ENCODE peak calls at places on chromosomes 3 and 15, in six cellular contexts. W, E, F, Z, T and M are unnamed samples.

GRCh38 chr15:71800835-71801745 is 9.3 kb upstream of the NR2E3 start:
- DNase-seq in W (peak; percentile 47), F (no peak), T (peak; percentile 72), E (peak; percentile 77), Z (peak; percentile 52), M (peak; percentile 29)

GRCh38 chr3:4472312-4472711 is 5.2 kb upstream of the SUMF1 start:
- DNase-seq in Z (no peak), E (no peak), W (no peak), F (no peak), T (no peak), M (no peak)

GRCh38 chr15:22979069-22979698 is 984 bp downstream of the CYFIP1 start:
- DNase-seq in Z (peak; percentile 51), F (no peak), W (peak; percentile 36), T (peak; percentile 67), E (peak; percentile 69), M (no peak)

GRCh38 chr3:186783731-186784515 is 546 bp downstream of the EIF4A2 start:
- DNase-seq in T (peak; percentile 81), E (peak; percentile 66), F (no peak), Z (peak; percentile 86), W (peak; percentile 46), M (peak; percentile 80)

GRCh38 chr3:60514866-60515265 is 736.4 kb downstream of the FHIT start:
- DNase-seq in E (no peak), F (no peak), T (no peak), W (no peak), Z (no peak), M (no peak)

GRCh38 chr15:60713096-60714084 is 234.4 kb upstream of the ICE2 start:
- DNase-seq in F (no peak), T (no peak), Z (no peak), E (no peak), W (no peak), M (no peak)

GRCh38 chr3:123289336-123290106 is 87.8 kb downstream of the SEC22A start:
- DNase-seq in Z (no peak), E (no peak), W (no peak), T (peak; percentile 7), F (no peak), M (no peak)

GRCh38 chr3:45677841-45678240 is 11.4 kb upstream of the SACM1L start:
- DNase-seq in W (no peak), T (no peak), F (no peak), Z (no peak), E (no peak), M (no peak)

GRCh38 chr15:61671736-61672135 is 388.5 kb downstream of the VPS13C start:
- DNase-seq in Z (no peak), F (no peak), T (no peak), W (no peak), E (no peak), M (no peak)

GRCh38 chr3:188938999-188939398 is 232.8 kb upstream of the TPRG1 start:
- DNase-seq in F (no peak), Z (no peak), W (no peak), E (no peak), T (no peak), M (no peak)
- H3K27ac ChIP-seq in F (no peak overlapping the region), Z (no peak overlapping the region), W (no peak overlapping the region), E (no peak overlapping the region), T (no peak overlapping the region), M (no peak overlapping the region)

GRCh38 chr15:48976444-48977088 is 12.8 kb upstream of the SHC4 start:
- DNase-seq in E (no peak), Z (no peak), W (peak; percentile 45), T (no peak), F (no peak), M (no peak)
- H3K4me3 ChIP-seq in E (peak overlapping the region; percentile 52), Z (no peak overlapping the region), W (peak overlapping the region; percentile 80), T (no peak overlapping the region), F (no peak overlapping the region), M (no peak overlapping the region)

GRCh38 chr3:63048927-63049326 is 173.7 kb upstream of the CADPS start:
- DNase-seq in E (no peak), W (no peak), F (no peak), T (no peak), Z (no peak), M (no peak)

GRCh38 chr3:63050548-63050947 is 175.3 kb upstream of the CADPS start:
- DNase-seq in W (no peak), F (no peak), Z (no peak), E (no peak), T (no peak), M (no peak)

GRCh38 chr3:63047068-63047467 is 171.9 kb upstream of the CADPS start:
- DNase-seq in W (no peak), T (no peak), Z (no peak), F (no peak), E (no peak), M (no peak)

GRCh38 chr3:63048365-63048764 is 173.1 kb upstream of the CADPS start:
- DNase-seq in Z (no peak), T (no peak), F (no peak), E (no peak), W (no peak), M (no peak)

GRCh38 chr3:63051920-63052319 is 176.7 kb upstream of the CADPS start:
- DNase-seq in T (no peak), E (no peak), W (no peak), Z (no peak), F (no peak), M (no peak)
- TF ChIP-seq GABPA in T (no peak), E (no peak), W (no peak), Z (no peak), F (no peak), M (no peak)

DNA sequence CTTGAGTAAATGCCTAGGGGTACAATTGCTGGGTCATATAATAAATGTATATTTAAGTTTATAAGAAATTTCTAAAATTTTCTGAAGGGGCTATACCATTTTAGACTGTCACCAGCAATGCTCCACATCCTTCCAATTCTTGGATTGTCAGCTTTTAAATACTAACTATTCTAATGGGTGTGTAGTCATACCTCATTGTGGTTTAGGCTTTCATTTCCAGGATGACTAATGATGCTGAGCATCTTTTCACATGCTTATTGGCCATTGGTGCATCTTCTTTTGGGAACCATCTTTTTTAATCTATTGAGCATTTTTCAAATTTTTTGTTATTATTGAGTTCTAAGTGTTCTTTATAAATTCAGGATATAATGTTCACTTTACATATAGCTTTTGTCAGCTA is 52.5 kb upstream of the CORO2B start:
- DNase-seq in F (no peak), E (no peak), Z (no peak), W (no peak), T (no peak), M (no peak)
- H3K27ac ChIP-seq in F (no peak overlapping the region), E (no peak overlapping the region), Z (no peak overlapping the region), W (no peak overlapping the region), T (no peak overlapping the region), M (no peak overlapping the region)

GRCh38 chr15:29570121-29570930 is 251.9 kb downstream of the TJP1 start:
- DNase-seq in Z (no peak), W (no peak), F (no peak), E (peak; percentile 70), T (peak; percentile 76), M (no peak)

GRCh38 chr15:29570931-29571727 is 251.1 kb downstream of the TJP1 start:
- DNase-seq in W (no peak), F (no peak), T (peak; percentile 82), Z (no peak), E (peak; percentile 84), M (no peak)

GRCh38 chr15:29568840-29569532 is 253.3 kb downstream of the TJP1 start:
- DNase-seq in T (peak; percentile 59), W (peak; percentile 23), F (no peak), Z (no peak), E (no peak), M (no peak)

GRCh38 chr15:29567336-29567735 is 254.9 kb downstream of the TJP1 start:
- DNase-seq in Z (no peak), W (no peak), T (no peak), F (no peak), E (no peak), M (no peak)

GRCh38 chr15:29569533-29570092 is 252.7 kb downstream of the TJP1 start:
- DNase-seq in W (no peak), Z (no peak), E (peak; percentile 70), F (no peak), T (no peak), M (no peak)
- H3K4me3 ChIP-seq in W (no peak overlapping the region), Z (no peak overlapping the region), E (no peak overlapping the region), F (no peak overlapping the region), T (no peak overlapping the region), M (no peak overlapping the region)

GRCh38 chr3:37990527-37990926 is at the start of gene VILL:
- DNase-seq in T (no peak), Z (no peak), W (no peak), F (no peak), E (no peak), M (no peak)
- TF ChIP-seq GABPA in T (no peak), Z (no peak), W (no peak), F (no peak), E (no peak), M (no peak)

GRCh38 chr15:40892449-40893012 is 1.7 kb upstream of the VPS18 start:
- DNase-seq in E (no peak), Z (no peak), F (no peak), T (no peak), W (no peak), M (no peak)

GRCh38 chr15:40893733-40894688 is at the start of gene VPS18:
- DNase-seq in T (peak; percentile 95), W (peak; percentile 90), Z (peak; percentile 94), F (peak; percentile 84), E (peak; percentile 100), M (peak; percentile 98)

GRCh38 chr15:40891810-40892448 is 2.3 kb upstream of the VPS18 start:
- DNase-seq in Z (no peak), T (peak; percentile 64), E (no peak), F (no peak), W (peak; percentile 40), M (peak; percentile 51)

GRCh38 chr15:40894689-40895308 is 549 bp downstream of the VPS18 start:
- DNase-seq in W (peak; percentile 86), Z (peak; percentile 86), T (peak; percentile 78), F (no peak), E (peak; percentile 77), M (peak; percentile 86)

GRCh38 chr15:40893019-40893723 is 1.1 kb upstream of the VPS18 start:
- DNase-seq in T (no peak), W (no peak), Z (no peak), E (no peak), F (no peak), M (peak; percentile 81)
- H3K27ac ChIP-seq in T (no peak overlapping the region), W (no peak overlapping the region), Z (no peak overlapping the region), E (no peak overlapping the region), F (no peak overlapping the region), M (peak overlapping the region; percentile 73)

GRCh38 chr3:71154846-71155245 is 428.7 kb downstream of the FOXP1 start:
- DNase-seq in T (no peak), E (no peak), W (no peak), Z (no peak), F (no peak), M (no peak)
- H3K4me3 ChIP-seq in T (no peak overlapping the region), E (no peak overlapping the region), W (no peak overlapping the region), Z (no peak overlapping the region), F (no peak overlapping the region), M (no peak overlapping the region)

GRCh38 chr3:183375337-183375736 is 53.1 kb downstream of the MCF2L2 start:
- DNase-seq in E (no peak), W (no peak), Z (no peak), T (no peak), F (no peak), M (no peak)
- TF ChIP-seq GABPA in E (no peak), W (no peak), Z (no peak), T (no peak), F (no peak), M (no peak)